ENCODE peak calls at places on chromosomes 2 and 18, in ten cellular contexts. T is T follicular helper cell; O is NCI-H2029 treated with DMSO at 0.1 percent for 48 hours; G is T-helper 17 cell; N is stimulated activated naive CD4-positive, alpha-beta T cell; J is gastrocnemius medialis; Y is stimulated activated CD8-positive, alpha-beta memory T cell treated with anti-CD3 and anti-CD28 coated beads, Interleukin-2, amount 100 ng/mL, for 1 hour; W is astrocyte of the hippocampus; Z is NCI-H2107; U is renal cortical epithelial cell. X is an unnamed sample.

GRCh38 chr18:74733592-74733991 is 135.9 kb downstream of the ZNF407 start:
- DNase-seq in G (no peak), O (no peak), Y (no peak), T (no peak), N (no peak), U (no peak), J (no peak), W (no peak), Z (no peak), X (no peak)

GRCh38 chr2:165469417-165469816 is at the start of gene CSRNP3:
- DNase-seq in U (peak), Y (no peak), G (no peak), Z (peak), T (no peak), W (peak), N (no peak), J (no peak), O (peak), X (peak)

GRCh38 chr2:221641181-221641871 is 69.2 kb upstream of the EPHA4 start:
- DNase-seq in N (no peak), G (no peak), O (no peak), Y (no peak), T (no peak), Z (no peak), U (peak), W (peak), J (no peak), X (no peak)

GRCh38 chr2:207825958-207826330 is 56.2 kb upstream of the FZD5 start:
- DNase-seq in O (no peak), T (no peak), N (no peak), U (no peak), Z (no peak), Y (no peak), W (no peak), G (no peak), J (no peak), X (no peak)

GRCh38 chr2:105776560-105776928 is 31.8 kb downstream of the NCK2 start:
- DNase-seq in N (no peak), O (no peak), T (no peak), U (no peak), J (no peak), G (no peak), Y (no peak), Z (no peak), W (no peak), X (no peak)

GRCh38 chr2:36123995-36124394 is 231.6 kb upstream of the CRIM1 start:
- DNase-seq in O (no peak), W (no peak), U (no peak), Z (no peak), T (no peak), J (no peak), Y (no peak), G (no peak), N (no peak), X (no peak)

GRCh38 chr18:22930089-22930713 is 2.9 kb upstream of the RBBP8 start:
- DNase-seq in G (peak), J (no peak), W (peak), N (peak), Y (peak), Z (peak), U (peak), O (peak), T (peak), X (peak)

GRCh38 chr2:73836141-73836943 is 7.6 kb downstream of the STAMBP start:
- DNase-seq in U (no peak), O (no peak), Z (no peak), J (no peak), T (no peak), W (peak), N (no peak), G (no peak), Y (no peak), X (no peak)

GRCh38 chr2:239550336-239550735 is 149.5 kb upstream of the HDAC4 start:
- DNase-seq in U (no peak), T (no peak), Z (no peak), W (no peak), G (no peak), N (no peak), O (no peak), J (no peak), Y (no peak), X (no peak)

GRCh38 chr2:215594766-215595165 is 158.9 kb upstream of the FN1 start:
- DNase-seq in G (no peak), J (no peak), O (no peak), U (peak), Z (no peak), T (no peak), Y (no peak), W (no peak), N (no peak), X (peak)